ENCODE peak calls at places on chromosomes 5 and 9, in nine cellular contexts. H is uterus, T is body of pancreas, E is heart left ventricle, Z is vagina, Q is ovary, L is transverse colon, J is A549, W is stomach. K is an unnamed sample. For H3K9me3 and H3K4me1, the result is how much of the 10 kb centered on the place peaks cover.

GRCh38 chr9:24436761-24437160 is 108.9 kb downstream of the IZUMO3 start:
- DNase-seq in Z (no peak), J (no peak), Q (no peak), L (no peak), W (no peak), T (no peak), H (no peak), E (no peak), K (no peak)

GRCh38 chr5:140251527-140251973 is 51.4 kb downstream of the PFDN1 start:
- DNase-seq in Z (no peak), E (no peak), T (no peak), J (peak), H (no peak), W (no peak), Q (no peak), L (no peak), K (no peak)

GRCh38 chr5:147616401-147616800 is 106.5 kb upstream of the DPYSL3 start:
- DNase-seq in H (no peak), J (no peak), E (no peak), Q (no peak), Z (no peak), W (no peak), T (no peak), L (no peak), K (no peak)

GRCh38 chr5:136098171-136098570 is 34.5 kb upstream of the SMAD5 start:
- DNase-seq in J (no peak), W (no peak), Q (no peak), Z (no peak), T (no peak), L (no peak), H (no peak), E (no peak), K (no peak)

GRCh38 chr9:104810421-104811339 is 46.8 kb downstream of the NIPSNAP3B start:
- DNase-seq in T (peak), E (no peak), W (peak), J (peak), L (peak), H (no peak), Z (no peak), Q (no peak), K (no peak)

GRCh38 chr5:52809884-52810283 is 22.2 kb downstream of the ITGA1 start:
- DNase-seq in L (no peak), E (no peak), W (no peak), J (no peak), Q (no peak), H (no peak), Z (no peak), T (no peak), K (no peak)

GRCh38 chr9:119533509-119533908 is 164.3 kb upstream of the BRINP1 start:
- DNase-seq in L (no peak), Z (no peak), J (no peak), W (no peak), H (no peak), E (no peak), Q (no peak), T (no peak), K (no peak)

GRCh38 chr5:103397996-103398581 is 139.5 kb downstream of the MACIR start:
- DNase-seq in W (no peak), Z (no peak), T (no peak), E (no peak), J (no peak), L (no peak), Q (no peak), H (no peak), K (no peak)

GRCh38 chr5:172492991-172493390 is 38.7 kb upstream of the SH3PXD2B start:
- DNase-seq in T (no peak), W (no peak), Q (peak), J (no peak), E (no peak), Z (peak), H (no peak), L (peak), K (peak)

GRCh38 chr9:72442212-72442607 is 77.2 kb upstream of the ZFAND5 start:
- DNase-seq in H (no peak), Q (no peak), J (peak), T (no peak), W (no peak), L (no peak), E (no peak), Z (no peak), K (no peak)

GRCh38 chr9:71895122-71895521 is 15.9 kb downstream of the ABHD17B start:
- DNase-seq in Z (no peak), E (no peak), T (no peak), W (no peak), Q (no peak), H (no peak), J (no peak), L (no peak), K (no peak)

GRCh38 chr5:136062563-136063274 is 33.9 kb downstream of the TGFBI start:
- DNase-seq in Z (peak), L (no peak), W (no peak), H (no peak), T (no peak), E (no peak), Q (no peak), J (peak), K (no peak)

GRCh38 chr5:150945501-150945900 is 40.7 kb upstream of the ZNF300 start:
- DNase-seq in L (no peak), W (no peak), H (no peak), Z (no peak), E (no peak), J (no peak), Q (no peak), T (no peak), K (no peak)

GRCh38 chr5:150945947-150946346 is 41.2 kb upstream of the ZNF300 start:
- DNase-seq in Z (no peak), H (peak), Q (peak), T (no peak), E (no peak), W (no peak), L (no peak), J (no peak), K (no peak)

GRCh38 chr5:150948539-150948938 is 43.8 kb upstream of the ZNF300 start:
- DNase-seq in Q (no peak), Z (no peak), E (no peak), J (no peak), W (no peak), L (no peak), H (no peak), T (no peak), K (no peak)

DNA sequence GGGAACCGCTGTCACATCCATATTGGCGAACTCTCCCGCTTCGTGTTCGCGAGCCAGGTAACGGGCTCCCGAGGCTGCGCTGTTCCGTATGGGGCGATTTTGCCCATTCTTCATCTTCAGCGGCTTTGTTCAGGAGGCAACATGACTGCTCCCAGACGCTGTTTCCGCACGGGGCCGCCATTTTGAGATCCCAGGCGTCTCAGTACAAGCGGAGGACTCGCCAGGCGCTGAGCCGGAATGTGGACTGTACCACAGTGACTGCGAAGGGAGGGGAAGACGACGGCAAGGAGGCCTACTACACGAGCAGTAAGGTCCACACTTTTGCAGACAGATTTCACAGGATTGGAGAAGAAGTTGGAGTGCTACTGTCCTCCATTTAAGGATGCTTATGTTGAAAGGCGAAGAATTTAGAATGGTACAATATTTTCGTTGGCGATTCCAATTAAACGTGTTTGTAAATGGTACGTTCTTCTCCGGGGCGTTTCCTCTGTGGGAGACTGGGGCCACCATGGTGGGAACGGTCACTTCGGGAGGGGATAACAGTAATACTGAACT is 41.6 kb upstream of the ZNF300 start:
- DNase-seq in Z (no peak), T (peak), Q (peak), H (peak), W (peak), J (no peak), L (peak), E (peak), K (peak)
- H3K9me3 ChIP-seq in Z (under half), T (under half), Q (under half), H (under half), W (under half), J (under half), L (half or more), E (half or more), K (under half)

DNA sequence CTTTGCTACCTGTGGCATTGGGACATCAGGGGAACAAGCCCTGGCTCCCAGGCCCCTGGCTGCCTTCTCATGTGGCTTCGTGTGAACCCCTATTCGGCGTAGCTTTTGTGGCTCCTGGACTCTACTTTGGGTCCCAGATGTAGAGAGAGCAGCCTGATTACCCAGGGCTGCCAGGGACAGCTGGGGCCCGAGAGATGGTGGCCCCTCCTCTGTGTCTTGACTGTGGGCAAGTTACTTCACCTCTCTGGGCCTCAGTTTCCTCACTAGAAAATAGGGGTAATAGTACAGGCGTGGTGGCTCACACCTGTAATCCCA is 2.0 kb downstream of the PKN3 start:
- DNase-seq in Q (peak), J (no peak), E (no peak), T (no peak), Z (no peak), H (no peak), W (no peak), L (no peak), K (no peak)
- H3K4me1 ChIP-seq in Q (under half), J (under half), E (under half), T (under half), Z (under half), H (under half), W (under half), L (under half), K (under half)

GRCh38 chr9:81138173-81138572 is 551.2 kb downstream of the TLE1 start:
- DNase-seq in W (no peak), E (no peak), H (no peak), L (no peak), Z (no peak), T (no peak), Q (no peak), J (no peak), K (no peak)

GRCh38 chr9:81132318-81132717 is 557.0 kb downstream of the TLE1 start:
- DNase-seq in T (no peak), L (no peak), J (no peak), Q (no peak), E (no peak), H (no peak), W (no peak), Z (no peak), K (no peak)

GRCh38 chr9:81128701-81129100 is 560.6 kb downstream of the TLE1 start:
- DNase-seq in Q (no peak), J (no peak), L (no peak), T (no peak), H (no peak), E (no peak), Z (no peak), W (no peak), K (no peak)

GRCh38 chr9:81132796-81133195 is 556.6 kb downstream of the TLE1 start:
- DNase-seq in L (no peak), E (no peak), W (no peak), J (no peak), Q (no peak), T (no peak), H (no peak), Z (no peak), K (no peak)
- TF ChIP-seq POLR2A in L (no peak), E (no peak), W (no peak), J (no peak), Q (no peak), T (no peak), H (no peak), Z (no peak), K (no peak)

GRCh38 chr9:91783411-91783810 is 166.6 kb downstream of the ROR2 start:
- DNase-seq in Z (no peak), H (no peak), E (no peak), W (no peak), J (no peak), L (no peak), T (no peak), Q (no peak), K (no peak)
- H3K9me3 ChIP-seq in Z (under half), H (under half), E (under half), W (under half), J (under half), L (under half), T (under half), Q (under half), K (under half)

GRCh38 chr5:6501701-6502100 is 53.0 kb downstream of the UBE2QL1 start:
- DNase-seq in T (no peak), Q (no peak), J (no peak), Z (peak), W (no peak), L (no peak), H (no peak), E (no peak), K (peak)
- H3K4me1 ChIP-seq in T (under half), Q (under half), J (under half), Z (under half), W (under half), L (under half), H (under half), E (under half), K (under half)

GRCh38 chr9:91422832-91423711 is 560 bp downstream of the NFIL3 start:
- DNase-seq in Z (peak), L (peak), J (peak), T (peak), H (peak), E (peak), Q (peak), W (peak), K (peak)
- TF ChIP-seq POLR2A in Z (peak), L (peak), J (no peak), T (peak), H (no peak), E (no peak), Q (peak), W (peak), K (no peak)

DNA sequence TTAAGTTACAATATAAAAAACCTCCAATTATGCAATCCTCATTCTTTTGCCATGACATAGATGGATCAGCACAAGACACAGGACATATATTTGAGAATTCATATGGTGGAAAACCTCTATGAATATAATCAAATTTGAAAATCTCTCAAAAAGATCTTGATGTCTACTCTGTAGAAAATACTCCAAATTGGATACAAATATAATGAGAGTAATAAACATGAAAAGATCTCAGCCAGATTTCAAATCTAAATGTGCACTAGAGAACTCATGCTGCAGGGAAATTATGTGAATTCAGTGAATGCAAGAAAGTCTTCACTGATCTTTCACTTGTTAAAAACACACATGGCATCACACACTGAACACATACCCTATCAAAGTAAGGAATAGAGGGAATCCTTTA is 13.8 kb downstream of the PCDHB15 start:
- DNase-seq in Q (no peak), W (no peak), J (no peak), Z (no peak), H (no peak), E (no peak), L (no peak), T (no peak), K (no peak)
- H3K9me3 ChIP-seq in Q (under half), W (half or more), J (half or more), Z (half or more), H (under half), E (half or more), L (half or more), T (half or more), K (half or more)

GRCh38 chr9:113526231-113526746 is 62.8 kb downstream of the RGS3 start:
- DNase-seq in Q (peak), W (no peak), E (no peak), L (no peak), T (no peak), Z (no peak), J (no peak), H (no peak), K (no peak)
- H3K4me1 ChIP-seq in Q (under half), W (half or more), E (half or more), L (half or more), T (under half), Z (half or more), J (under half), H (under half), K (under half)

GRCh38 chr5:138353550-138353893 is 1.0 kb downstream of the KDM3B start:
- DNase-seq in J (no peak), H (no peak), W (no peak), T (no peak), E (no peak), Z (no peak), L (no peak), Q (no peak), K (no peak)
- TF ChIP-seq POLR2A in J (no peak), H (no peak), W (no peak), T (peak), E (no peak), Z (no peak), L (peak), Q (no peak), K (no peak)